ENCODE peak calls at places on chromosomes 13 and 19, in five cellular contexts. N is endothelial cell of umbilical vein, F is fibroblast of lung, Q is neural progenitor cell, U is GM23338. P is an unnamed sample.

GRCh38 chr13:80245162-80245733 is 95.7 kb downstream of the SPRY2 start:
- DNase-seq in N (no peak), F (no peak), Q (no peak), U (no peak), P (no peak)

GRCh38 chr13:98443800-98444325 is 133.0 kb downstream of the STK24 start:
- DNase-seq in N (no peak), F (no peak), Q (no peak), U (no peak), P (no peak)

GRCh38 chr19:29535984-29536508 is 10.3 kb downstream of the VSTM2B start:
- DNase-seq in N (no peak), F (no peak), Q (no peak), U (peak), P (no peak)

GRCh38 chr13:24214528-24214927 is 54.0 kb downstream of the SPATA13 start:
- DNase-seq in N (no peak), F (no peak), Q (no peak), U (no peak), P (no peak)

GRCh38 chr19:2701361-2702169 is 929 bp downstream of the GNG7 start:
- DNase-seq in N (no peak), F (no peak), Q (no peak), U (no peak), P (no peak)

GRCh38 chr13:92158335-92158734 is 759.9 kb downstream of the GPC5 start:
- DNase-seq in N (no peak), F (peak), Q (no peak), U (no peak), P (peak)

GRCh38 chr19:16588089-16588823 is 16.0 kb upstream of the SLC35E1 start:
- DNase-seq in N (peak), F (peak), Q (no peak), U (peak), P (peak)

GRCh38 chr19:18429717-18430416 is 8.1 kb downstream of the ISYNA1 start:
- DNase-seq in N (no peak), F (no peak), Q (no peak), U (no peak), P (no peak)

GRCh38 chr19:51431124-51431523 is 13.7 kb upstream of the SIGLEC10 start:
- DNase-seq in N (no peak), F (no peak), Q (no peak), U (no peak), P (no peak)

GRCh38 chr19:5804516-5805464 is at the start of gene NRTN:
- DNase-seq in N (no peak), F (no peak), Q (peak), U (peak), P (no peak)

GRCh38 chr13:106683918-106684317 is 116.0 kb upstream of the ARGLU1 start:
- DNase-seq in N (no peak), F (no peak), Q (no peak), U (no peak), P (no peak)

GRCh38 chr19:50496189-50497029 is 14.6 kb downstream of the JOSD2 start:
- DNase-seq in N (no peak), F (no peak), Q (peak), U (peak), P (no peak)

GRCh38 chr13:50584856-50585580 is 258.5 kb downstream of the DLEU7 start:
- DNase-seq in N (no peak), F (no peak), Q (peak), U (peak), P (no peak)

GRCh38 chr13:50244913-50245574 is 229.8 kb downstream of the KCNRG start:
- DNase-seq in N (peak), F (peak), Q (no peak), U (no peak), P (peak)

GRCh38 chr19:7916137-7916907 is 1.7 kb downstream of the TGFBR3L start:
- DNase-seq in N (no peak), F (no peak), Q (peak), U (peak), P (no peak)

GRCh38 chr13:24270639-24271131 is 38.7 kb upstream of the C1QTNF9 start:
- DNase-seq in N (peak), F (peak), Q (peak), U (peak), P (peak)

GRCh38 chr13:48831248-48831647 is 144.5 kb upstream of the FNDC3A start:
- DNase-seq in N (no peak), F (no peak), Q (no peak), U (no peak), P (peak)

GRCh38 chr13:73981595-73981994 is 152.6 kb downstream of the KLF12 start:
- DNase-seq in N (no peak), F (peak), Q (no peak), U (no peak), P (peak)

GRCh38 chr19:52785506-52785905 is 1.1 kb downstream of the ZNF600 start:
- DNase-seq in N (no peak), F (no peak), Q (no peak), U (no peak), P (no peak)

GRCh38 chr19:35518313-35518712 is 4.9 kb upstream of the DMKN start:
- DNase-seq in N (no peak), F (peak), Q (no peak), U (no peak), P (peak)

GRCh38 chr19:41701401-41702075 is 6.9 kb upstream of the CEACAM5 start:
- DNase-seq in N (no peak), F (no peak), Q (no peak), U (peak), P (no peak)

GRCh38 chr13:97979556-97979955 is 26.1 kb downstream of the IPO5 start:
- DNase-seq in N (no peak), F (no peak), Q (no peak), U (no peak), P (no peak)

GRCh38 chr13:97142452-97142851 is 79.7 kb upstream of the MBNL2 start:
- DNase-seq in N (peak), F (no peak), Q (no peak), U (peak), P (no peak)

GRCh38 chr19:40464059-40465024 is 1.2 kb downstream of the BLVRB start:
- DNase-seq in N (peak), F (peak), Q (peak), U (peak), P (peak)

GRCh38 chr13:24905242-24905641 is 141.3 kb downstream of the RNF17 start:
- DNase-seq in N (no peak), F (peak), Q (no peak), U (no peak), P (no peak)

GRCh38 chr19:7681336-7682174 is 922 bp downstream of the TRAPPC5 start:
- DNase-seq in N (peak), F (peak), Q (peak), U (peak), P (peak)

GRCh38 chr19:2986951-2987491 is 9.7 kb downstream of the TLE6 start:
- DNase-seq in N (peak), F (no peak), Q (peak), U (peak), P (no peak)

GRCh38 chr19:708154-709141 is at the start of gene PALM:
- DNase-seq in N (no peak), F (no peak), Q (peak), U (peak), P (no peak)
- H3K27ac ChIP-seq in N (no peak), F (no peak), Q (no peak), U (no peak), P (no peak)

DNA sequence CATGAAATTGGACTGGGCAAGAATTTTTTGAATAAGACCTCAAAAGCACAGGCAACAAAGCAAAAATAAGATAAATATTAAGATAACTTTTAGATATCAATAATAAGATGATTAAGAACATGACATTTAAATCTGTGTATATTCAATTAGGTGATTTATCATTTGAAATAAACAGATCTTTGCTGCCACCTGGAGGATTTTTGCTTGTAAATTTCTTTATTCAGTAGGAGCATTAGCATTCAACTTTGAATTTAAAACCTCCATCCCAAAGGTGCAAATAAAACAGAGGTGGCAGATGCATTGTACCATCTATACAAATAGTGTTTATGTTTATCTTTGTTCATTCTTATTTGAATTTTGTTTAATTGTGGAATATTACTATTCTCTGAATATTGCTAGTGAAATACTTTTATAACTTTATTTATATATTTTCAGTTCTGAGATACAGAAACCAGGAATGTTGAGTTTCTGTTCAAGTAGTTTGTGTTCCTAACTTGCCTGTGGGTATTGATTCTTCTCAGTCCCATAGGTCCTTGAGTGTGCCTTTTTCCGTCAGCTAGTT is 20.9 kb downstream of the COG6 start:
- DNase-seq in N (peak), F (peak), Q (peak), U (peak), P (no peak)
- TF ChIP-seq CTCF in N (peak), F (peak), Q (peak), U (peak), P (peak)

GRCh38 chr13:40664100-40665060 is 2.1 kb downstream of the FOXO1 start:
- DNase-seq in N (peak), F (peak), Q (peak), U (peak), P (peak)
- TF ChIP-seq EZH2 in N (no peak), F (no peak), Q (peak), U (no peak), P (no peak)

GRCh38 chr19:4046946-4047683 is 19.6 kb downstream of the ZBTB7A start:
- DNase-seq in N (no peak), F (no peak), Q (no peak), U (no peak), P (no peak)
- H3K27ac ChIP-seq in N (no peak), F (no peak), Q (no peak), U (no peak), P (no peak)

GRCh38 chr19:38686530-38686888 is 39.1 kb downstream of the ACTN4 start:
- DNase-seq in N (no peak), F (no peak), Q (no peak), U (no peak), P (no peak)

GRCh38 chr19:38684862-38685665 is 37.6 kb downstream of the ACTN4 start:
- DNase-seq in N (no peak), F (no peak), Q (peak), U (no peak), P (no peak)

GRCh38 chr19:38687837-38688378 is 40.5 kb downstream of the ACTN4 start:
- DNase-seq in N (no peak), F (no peak), Q (no peak), U (no peak), P (no peak)

GRCh38 chr19:38684078-38684861 is 36.8 kb downstream of the ACTN4 start:
- DNase-seq in N (peak), F (peak), Q (no peak), U (no peak), P (peak)

DNA sequence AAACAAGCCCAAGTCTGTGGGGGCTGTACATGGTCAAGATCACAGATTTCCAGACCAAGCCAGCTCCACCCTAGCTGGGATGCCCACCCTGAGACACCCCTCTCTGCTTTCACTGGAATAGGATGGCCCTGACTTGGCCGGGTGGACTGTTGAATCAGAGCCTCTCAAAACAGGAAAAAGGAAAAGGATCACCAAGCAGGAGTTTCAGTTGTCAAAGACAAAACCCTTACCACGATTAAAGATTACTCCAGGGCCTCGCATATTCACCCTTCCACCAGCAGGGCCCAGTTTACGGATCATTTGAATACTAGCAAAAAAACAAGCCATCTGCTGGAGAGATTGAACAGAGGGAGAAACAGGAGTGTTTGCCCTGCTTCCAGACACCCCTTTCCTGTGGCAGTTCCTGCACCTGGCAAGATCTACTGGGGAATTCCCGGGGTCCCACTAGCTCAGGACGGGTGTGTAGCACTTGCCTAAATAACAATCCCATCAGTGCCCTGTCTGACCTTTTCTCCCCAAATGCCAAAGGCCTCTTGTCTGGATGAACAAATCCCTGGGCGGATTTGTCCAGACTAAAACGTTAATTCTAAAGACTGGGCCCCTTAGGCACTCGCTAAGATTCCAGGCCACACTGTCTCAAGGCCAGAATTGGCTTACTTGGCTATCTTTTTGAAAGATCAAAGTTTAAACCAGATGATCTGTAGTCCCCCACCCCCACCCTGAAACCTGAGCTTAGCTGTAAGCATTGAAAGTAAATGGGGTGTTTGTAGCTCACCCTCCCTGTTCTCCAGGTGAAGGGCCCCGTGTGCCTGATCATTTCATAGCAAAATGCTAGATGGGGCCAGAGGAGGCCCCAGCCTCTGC is 38.4 kb downstream of the ACTN4 start:
- DNase-seq in N (peak), F (peak), Q (peak), U (peak), P (peak)
- TF ChIP-seq CTCF in N (peak), F (peak), Q (peak), U (peak), P (peak)

GRCh38 chr13:21051675-21052074 is 9.7 kb downstream of the LATS2 start:
- DNase-seq in N (no peak), F (no peak), Q (no peak), U (no peak), P (no peak)

GRCh38 chr13:21047591-21048282 is 13.6 kb downstream of the LATS2 start:
- DNase-seq in N (no peak), F (no peak), Q (no peak), U (no peak), P (no peak)

GRCh38 chr13:21047087-21047486 is 14.3 kb downstream of the LATS2 start:
- DNase-seq in N (no peak), F (no peak), Q (no peak), U (no peak), P (no peak)

GRCh38 chr13:21050288-21051197 is 10.8 kb downstream of the LATS2 start:
- DNase-seq in N (no peak), F (no peak), Q (no peak), U (no peak), P (no peak)

GRCh38 chr13:21048901-21049655 is 12.3 kb downstream of the LATS2 start:
- DNase-seq in N (no peak), F (no peak), Q (no peak), U (peak), P (no peak)
- TF ChIP-seq EZH2 in N (no peak), F (no peak), Q (no peak), U (no peak), P (no peak)

DNA sequence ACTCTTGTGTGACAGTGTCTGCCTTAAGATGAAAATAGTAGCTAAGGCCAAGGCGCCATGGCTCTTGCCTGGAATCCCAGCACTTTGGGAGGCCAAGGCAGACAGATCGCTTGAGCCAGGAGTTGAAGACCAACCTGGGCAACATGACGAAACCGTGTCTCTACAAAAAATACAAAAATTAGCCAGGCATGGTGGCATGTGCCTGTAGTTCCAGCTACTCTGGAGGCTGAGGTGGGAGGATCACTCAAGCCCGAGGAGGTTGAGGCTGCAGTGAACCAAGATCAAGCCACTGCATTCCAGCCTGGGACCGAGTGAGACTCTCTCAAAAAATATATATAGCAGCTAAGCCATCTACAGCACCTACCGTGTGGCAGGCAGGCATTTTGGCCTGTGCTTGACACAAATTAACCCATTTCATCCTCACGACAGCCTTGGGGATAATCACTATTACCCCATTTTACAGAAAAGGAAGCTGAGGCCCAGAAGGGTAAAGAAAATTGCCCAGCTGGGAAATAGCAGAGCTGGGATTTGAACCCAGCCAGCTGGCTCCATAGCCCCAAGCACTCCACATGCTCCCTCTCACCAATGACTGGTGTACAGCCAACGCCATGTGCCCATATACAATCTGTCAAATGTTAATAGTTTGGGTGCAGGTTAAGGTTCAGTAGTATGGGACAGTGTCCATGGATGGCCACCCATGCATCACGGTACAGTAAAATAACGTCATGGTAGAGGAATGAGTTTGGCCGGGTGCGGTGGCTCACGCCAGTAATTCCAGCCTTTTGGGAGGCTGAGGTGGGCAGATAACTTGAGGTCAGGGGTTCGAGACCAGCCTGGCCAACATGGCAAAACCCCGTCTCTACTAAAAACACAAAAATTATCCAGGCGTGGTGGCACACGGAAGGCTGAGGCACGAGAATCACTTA is 3.1 kb downstream of the SLC1A5 start:
- DNase-seq in N (no peak), F (peak), Q (no peak), U (no peak), P (no peak)
- H3K27ac ChIP-seq in N (peak), F (peak), Q (peak), U (peak), P (peak)

GRCh38 chr13:33349996-33350826 is 64.7 kb upstream of the STARD13 start:
- DNase-seq in N (peak), F (peak), Q (peak), U (peak), P (peak)

GRCh38 chr13:33349314-33349995 is 63.9 kb upstream of the STARD13 start:
- DNase-seq in N (no peak), F (no peak), Q (peak), U (peak), P (no peak)

GRCh38 chr13:33352023-33352422 is 66.5 kb upstream of the STARD13 start:
- DNase-seq in N (no peak), F (no peak), Q (no peak), U (no peak), P (no peak)

GRCh38 chr13:33352520-33352919 is 67.0 kb upstream of the STARD13 start:
- DNase-seq in N (no peak), F (no peak), Q (no peak), U (no peak), P (no peak)

DNA sequence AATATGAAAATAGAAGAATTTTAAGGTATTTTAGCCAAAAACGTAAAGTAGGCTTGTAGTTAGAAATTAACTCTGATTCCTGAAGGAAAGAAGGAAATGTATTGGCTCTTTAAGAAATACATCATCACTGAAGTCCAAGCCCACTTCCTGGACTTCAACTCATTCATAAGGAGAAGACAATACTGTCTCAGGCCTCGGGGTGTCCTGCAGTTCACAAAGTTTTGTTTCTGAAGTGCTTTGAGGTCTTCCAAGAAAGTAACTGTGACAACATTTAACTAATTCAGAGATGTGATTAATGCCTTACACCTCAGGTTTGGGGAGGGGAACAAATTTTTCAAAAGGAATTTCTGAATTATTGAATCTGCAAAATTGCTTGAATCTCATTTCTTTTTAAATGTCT is 65.8 kb upstream of the STARD13 start:
- DNase-seq in N (peak), F (peak), Q (no peak), U (no peak), P (peak)
- TF ChIP-seq CTCF in N (no peak), F (no peak), Q (no peak), U (no peak), P (no peak)

GRCh38 chr19:30587869-30588268 is 215.7 kb downstream of the ZNF536 start:
- DNase-seq in N (no peak), F (no peak), Q (no peak), U (no peak), P (no peak)
- TF ChIP-seq EZH2 in N (no peak), F (no peak), Q (no peak), U (no peak), P (no peak)

P was measured in astrocyte.